ENCODE peak calls at places on chromosomes 11 and 22, in four cellular contexts. A is stimulated activated naive CD4-positive, alpha-beta T cell treated with Interleukin-2 at 50 U/mL for 16 hours; T is NCI-H748 treated with DMSO at 0.1 percent for 48 hours; Q is NCI-H2029 treated with DMSO at 0.1 percent for 48 hours. I is an unnamed sample.

GRCh38 chr11:126480410-126481302 is 125.2 kb downstream of the ST3GAL4 start:
- DNase-seq in A (peak), T (peak), Q (peak), I (peak)

GRCh38 chr11:103625624-103625965 is 410.8 kb upstream of the DDI1 start:
- DNase-seq in A (no peak), T (no peak), Q (no peak), I (no peak)

GRCh38 chr11:64591257-64592233 is 525 bp downstream of the SLC22A12 start:
- DNase-seq in A (no peak), T (no peak), Q (no peak), I (no peak)

GRCh38 chr11:47488111-47488510 is 39.2 kb upstream of the RAPSN start:
- DNase-seq in A (no peak), T (no peak), Q (no peak), I (no peak)

GRCh38 chr11:1864216-1864615 is 11.3 kb downstream of the LSP1 start:
- DNase-seq in A (no peak), T (no peak), Q (no peak), I (no peak)

GRCh38 chr11:3077846-3078440 is 20.7 kb upstream of the CARS1 start:
- DNase-seq in A (no peak), T (no peak), Q (no peak), I (no peak)

GRCh38 chr11:68056317-68057285 is 17.8 kb downstream of the TCIRG1 start:
- DNase-seq in A (no peak), T (no peak), Q (no peak), I (no peak)

GRCh38 chr11:61076506-61077304 is 25.6 kb upstream of the CD5 start:
- DNase-seq in A (no peak), T (no peak), Q (no peak), I (no peak)

GRCh38 chr11:130849215-130849568 is 67.1 kb downstream of the SNX19 start:
- DNase-seq in A (no peak), T (no peak), Q (no peak), I (no peak)

GRCh38 chr11:66745356-66746235 is 16.6 kb upstream of the SPTBN2 start:
- DNase-seq in A (peak), T (peak), Q (no peak), I (peak)

GRCh38 chr11:15815246-15816209 is 540.8 kb downstream of the SOX6 start:
- DNase-seq in A (no peak), T (no peak), Q (no peak), I (no peak)

GRCh38 chr11:43825217-43825816 is 55.3 kb upstream of the ALKBH3 start:
- DNase-seq in A (no peak), T (peak), Q (no peak), I (peak)

GRCh38 chr11:43987384-43988039 is 45.1 kb downstream of the C11orf96 start:
- DNase-seq in A (no peak), T (no peak), Q (no peak), I (no peak)

GRCh38 chr11:114678125-114679036 is at the start of gene NXPE2:
- DNase-seq in A (no peak), T (no peak), Q (no peak), I (no peak)

GRCh38 chr11:9462172-9462799 is 1.5 kb downstream of the ZNF143 start:
- DNase-seq in A (no peak), T (no peak), Q (no peak), I (no peak)

GRCh38 chr22:30829901-30830550 is 135.4 kb downstream of the OSBP2 start:
- DNase-seq in A (no peak), T (no peak), Q (no peak), I (no peak)

GRCh38 chr11:1205987-1206331 is 16.9 kb upstream of the MUC5B start:
- DNase-seq in A (no peak), T (no peak), Q (no peak), I (no peak)

GRCh38 chr11:70495351-70496310 is 97.3 kb downstream of the CTTN start:
- DNase-seq in A (no peak), T (no peak), Q (peak), I (peak)

GRCh38 chr11:14384338-14384737 is 25.4 kb upstream of the RRAS2 start:
- DNase-seq in A (no peak), T (no peak), Q (no peak), I (no peak)

GRCh38 chr11:135069043-135069442 is 657.0 kb upstream of the B3GAT1 start:
- DNase-seq in A (no peak), T (no peak), Q (no peak), I (no peak)

GRCh38 chr11:1830500-1831223 is 4.1 kb upstream of the SYT8 start:
- DNase-seq in A (no peak), T (peak), Q (no peak), I (no peak)

GRCh38 chr22:47198801-47199251 is 436.4 kb downstream of the TBC1D22A start:
- DNase-seq in A (no peak), T (no peak), Q (no peak), I (no peak)

GRCh38 chr11:71188886-71189767 is 63.2 kb downstream of the SHANK2 start:
- DNase-seq in A (no peak), T (no peak), Q (no peak), I (peak)

GRCh38 chr22:40668611-40669390 is 10.5 kb upstream of the MCHR1 start:
- DNase-seq in A (no peak), T (no peak), Q (no peak), I (no peak)

GRCh38 chr22:21582801-21583740 is 15.6 kb downstream of the UBE2L3 start:
- DNase-seq in A (no peak), T (no peak), Q (peak), I (no peak)

GRCh38 chr11:2899080-2899783 is 13.7 kb upstream of the CDKN1C start:
- DNase-seq in A (no peak), T (no peak), Q (no peak), I (no peak)

GRCh38 chr11:108160970-108161566 is 39.7 kb downstream of the ACAT1 start:
- DNase-seq in A (no peak), T (no peak), Q (no peak), I (no peak)

GRCh38 chr11:131504199-131504949 is 134.0 kb downstream of the NTM start:
- DNase-seq in A (no peak), T (no peak), Q (no peak), I (peak)

GRCh38 chr11:120310875-120311274 is 14.2 kb upstream of the TLCD5 start:
- DNase-seq in A (no peak), T (no peak), Q (no peak), I (no peak)

GRCh38 chr11:117443269-117444186 is 115.9 kb downstream of the CEP164 start:
- DNase-seq in A (no peak), T (no peak), Q (peak), I (peak)

GRCh38 chr11:2706321-2706720 is 6.5 kb upstream of the KCNQ1OT1 start:
- DNase-seq in A (no peak), T (no peak), Q (no peak), I (no peak)

GRCh38 chr22:23070418-23071162 is at the start of gene GNAZ:
- DNase-seq in A (peak), T (peak), Q (no peak), I (peak)

GRCh38 chr11:73851046-73851764 is 25.4 kb downstream of the COA4 start:
- DNase-seq in A (no peak), T (no peak), Q (no peak), I (no peak)

GRCh38 chr11:114121138-114121537 is 61.6 kb downstream of the ZBTB16 start:
- DNase-seq in A (no peak), T (no peak), Q (no peak), I (no peak)

GRCh38 chr11:134951305-134951700 is 539.3 kb upstream of the B3GAT1 start:
- DNase-seq in A (no peak), T (no peak), Q (no peak), I (no peak)

GRCh38 chr11:116446048-116446399 is 326.8 kb downstream of the BUD13 start:
- DNase-seq in A (no peak), T (no peak), Q (no peak), I (no peak)

GRCh38 chr11:47914743-47915142 is 65.6 kb upstream of the PTPRJ start:
- DNase-seq in A (no peak), T (no peak), Q (no peak), I (peak)

GRCh38 chr11:8282621-8283509 is 19.2 kb upstream of the LMO1 start:
- DNase-seq in A (no peak), T (peak), Q (no peak), I (no peak)